ENCODE peak calls at places on chromosome X, in four cellular contexts. One of them, this sample, is unnamed.

GRCh38 chrX:101291204-101291603 is at the start of gene TAF7L:
- DNase-seq in IMR-90: no peak
- DNase-seq in H9: peak
- DNase-seq in H1: no peak
- DNase-seq in this sample: no peak

GRCh38 chrX:130082244-130083106 is 27.8 kb downstream of the ELF4 start:
- DNase-seq in IMR-90: no peak
- DNase-seq in H9: no peak
- DNase-seq in H1: no peak
- DNase-seq in this sample: no peak

GRCh38 chrX:103356023-103356798 is at the start of gene TCEAL9:
- DNase-seq in IMR-90: peak
- DNase-seq in H9: peak
- DNase-seq in H1: no peak
- DNase-seq in this sample: peak

GRCh38 chrX:136608295-136608933 is 39.5 kb upstream of the CD40LG start:
- DNase-seq in H9: peak
- DNase-seq in H1: peak
- DNase-seq in IMR-90: no peak
- DNase-seq in this sample: peak

GRCh38 chrX:151780621-151781020 is 46.1 kb downstream of the CNGA2 start:
- DNase-seq in H9: no peak
- DNase-seq in H1: no peak
- DNase-seq in IMR-90: no peak
- DNase-seq in this sample: no peak

GRCh38 chrX:104113237-104113965 is 1.1 kb downstream of the ZCCHC18 start:
- DNase-seq in H1: peak
- DNase-seq in IMR-90: peak
- DNase-seq in H9: peak
- DNase-seq in this sample: peak

GRCh38 chrX:38973327-38973726 is 172.1 kb downstream of the MID1IP1 start:
- DNase-seq in H1: no peak
- DNase-seq in H9: no peak
- DNase-seq in IMR-90: peak
- DNase-seq in this sample: peak

GRCh38 chrX:72526534-72527508 is 45.8 kb downstream of the HDAC8 start:
- DNase-seq in IMR-90: peak
- DNase-seq in H1: no peak
- DNase-seq in H9: no peak
- DNase-seq in this sample: no peak

GRCh38 chrX:101394372-101394771 is 3.6 kb downstream of the RPL36A start:
- DNase-seq in IMR-90: no peak
- DNase-seq in H1: no peak
- DNase-seq in H9: no peak
- DNase-seq in this sample: no peak

GRCh38 chrX:130746709-130747347 is 156.2 kb downstream of the ENOX2 start:
- DNase-seq in H9: no peak
- DNase-seq in H1: no peak
- DNase-seq in IMR-90: peak
- DNase-seq in this sample: no peak

GRCh38 chrX:123738378-123738955 is 5.6 kb upstream of the THOC2 start:
- DNase-seq in H1: no peak
- DNase-seq in H9: no peak
- DNase-seq in IMR-90: no peak
- DNase-seq in this sample: no peak

DNA sequence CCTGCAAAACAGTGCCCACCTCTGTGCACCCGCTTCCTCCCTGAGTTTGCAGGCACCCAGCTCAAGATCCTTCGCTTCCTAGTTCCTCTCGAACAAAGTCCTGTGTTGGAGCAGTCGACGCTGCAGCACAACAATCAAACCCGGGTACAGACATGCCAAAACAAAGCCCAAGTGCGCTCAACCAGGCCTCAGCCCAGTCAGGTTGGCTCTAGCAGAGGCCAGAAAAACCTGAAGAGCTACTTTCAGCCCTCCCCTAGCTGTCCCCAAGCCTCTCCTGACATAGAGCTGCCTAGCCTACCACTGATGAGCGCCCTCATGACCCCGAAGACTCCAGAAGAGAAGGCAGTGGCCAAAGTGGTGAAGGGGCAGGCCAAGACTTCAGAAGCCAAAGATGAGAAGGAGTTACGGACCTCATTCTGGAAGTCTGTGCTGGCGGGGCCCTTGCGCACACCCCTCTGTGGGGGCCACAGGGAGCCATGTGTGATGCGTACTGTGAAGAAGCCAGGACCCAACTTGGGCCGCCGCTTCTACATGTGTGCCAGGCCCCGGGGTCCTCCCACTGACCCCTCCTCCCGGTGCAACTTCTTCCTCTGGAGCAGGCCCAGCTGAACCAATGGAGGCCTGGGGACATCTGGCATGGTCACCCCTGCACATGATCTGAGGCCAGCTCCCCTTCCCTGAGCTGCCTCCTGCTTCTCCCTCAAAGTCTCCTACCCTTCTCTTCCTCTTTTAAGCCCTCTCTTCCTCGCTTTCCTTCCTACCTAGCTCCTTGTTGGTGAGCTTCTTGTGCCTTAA is 6.9 kb downstream of the APEX2 start:
- DNase-seq in IMR-90: no peak
- DNase-seq in H9: no peak
- DNase-seq in H1: no peak
- DNase-seq in this sample: no peak
- H3K4ac ChIP-seq in IMR-90: no peak
- H3K4ac ChIP-seq in H9: no peak
- H3K4ac ChIP-seq in H1: no peak
- H3K4ac ChIP-seq in this sample: no peak

DNA sequence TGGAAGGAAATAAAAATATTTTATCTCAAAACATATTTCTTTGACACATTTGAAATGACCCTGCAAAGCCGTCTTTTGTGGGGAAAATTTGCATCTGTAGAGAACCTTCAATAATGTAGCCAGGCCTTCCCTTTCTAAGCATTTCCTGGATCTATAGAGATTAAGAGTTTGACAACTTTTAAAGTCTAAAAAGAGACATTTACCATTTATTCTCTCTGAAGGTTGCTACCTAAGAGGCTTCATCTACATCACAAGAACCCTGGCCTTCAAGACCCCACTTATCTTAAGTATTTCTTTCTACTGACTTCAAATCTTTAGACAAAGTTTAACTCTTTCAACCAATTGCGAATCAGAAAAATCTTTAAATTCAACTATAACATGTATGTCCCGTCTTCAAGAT is 1639.8 kb downstream of the RPA4 start:
- DNase-seq in H1: no peak
- DNase-seq in IMR-90: no peak
- DNase-seq in H9: no peak
- DNase-seq in this sample: no peak
- H3K4me2 ChIP-seq in H1: peak
- H3K4me2 ChIP-seq in IMR-90: no peak
- H3K4me2 ChIP-seq in H9: peak
- H3K4me2 ChIP-seq in this sample: no peak

GRCh38 chrX:5957506-5957905 is 271.2 kb downstream of the NLGN4X start:
- DNase-seq in H1: no peak
- DNase-seq in H9: no peak
- DNase-seq in IMR-90: no peak
- DNase-seq in this sample: no peak

GRCh38 chrX:5958523-5958922 is 270.1 kb downstream of the NLGN4X start:
- DNase-seq in IMR-90: no peak
- DNase-seq in H9: no peak
- DNase-seq in H1: no peak
- DNase-seq in this sample: no peak

DNA sequence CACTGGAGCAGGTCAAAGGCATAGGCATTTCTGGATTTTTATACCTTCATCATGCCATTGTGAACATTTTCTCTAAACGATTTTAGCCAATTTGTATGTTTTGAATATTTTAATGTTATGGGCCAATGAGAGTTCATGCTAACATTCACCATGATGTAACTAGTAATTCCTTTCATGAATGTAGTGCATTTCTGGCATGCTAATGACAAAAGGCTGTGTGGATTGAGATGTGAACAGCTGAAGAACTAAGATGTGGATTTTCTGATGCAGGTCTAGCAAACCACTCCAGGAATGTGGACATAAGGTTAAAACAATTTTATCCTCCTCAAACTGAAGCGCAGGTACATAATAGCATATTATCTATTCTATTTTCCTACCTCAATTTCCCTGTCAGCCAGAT is 269.4 kb downstream of the NLGN4X start:
- DNase-seq in H1: no peak
- DNase-seq in IMR-90: no peak
- DNase-seq in H9: no peak
- DNase-seq in this sample: no peak
- H3K4ac ChIP-seq in H1: no peak
- H3K4ac ChIP-seq in IMR-90: no peak
- H3K4ac ChIP-seq in H9: no peak
- H3K4ac ChIP-seq in this sample: no peak

GRCh38 chrX:9278475-9279270 is 186.2 kb upstream of the TBL1X start:
- DNase-seq in IMR-90: peak
- DNase-seq in H9: no peak
- DNase-seq in H1: no peak
- DNase-seq in this sample: no peak
- H3K4me2 ChIP-seq in IMR-90: peak
- H3K4me2 ChIP-seq in H9: no peak
- H3K4me2 ChIP-seq in H1: no peak
- H3K4me2 ChIP-seq in this sample: no peak

GRCh38 chrX:44973420-44973932 is 100.5 kb downstream of the KDM6A start:
- DNase-seq in H9: no peak
- DNase-seq in H1: no peak
- DNase-seq in IMR-90: no peak
- DNase-seq in this sample: no peak

GRCh38 chrX:44974462-44974861 is 101.5 kb downstream of the KDM6A start:
- DNase-seq in H9: no peak
- DNase-seq in IMR-90: peak
- DNase-seq in H1: no peak
- DNase-seq in this sample: no peak

GRCh38 chrX:44970709-44971108 is 97.7 kb downstream of the KDM6A start:
- DNase-seq in H1: no peak
- DNase-seq in IMR-90: no peak
- DNase-seq in H9: no peak
- DNase-seq in this sample: no peak

GRCh38 chrX:44972132-44972531 is 99.1 kb downstream of the KDM6A start:
- DNase-seq in H1: no peak
- DNase-seq in H9: no peak
- DNase-seq in IMR-90: no peak
- DNase-seq in this sample: no peak

GRCh38 chrX:44971674-44972073 is 98.7 kb downstream of the KDM6A start:
- DNase-seq in H9: no peak
- DNase-seq in H1: no peak
- DNase-seq in IMR-90: no peak
- DNase-seq in this sample: no peak
- H3K4ac ChIP-seq in H9: no peak
- H3K4ac ChIP-seq in H1: no peak
- H3K4ac ChIP-seq in IMR-90: no peak
- H3K4ac ChIP-seq in this sample: no peak

GRCh38 chrX:110268875-110269274 is 49.0 kb downstream of the AMMECR1 start:
- DNase-seq in IMR-90: no peak
- DNase-seq in H9: no peak
- DNase-seq in H1: no peak
- DNase-seq in this sample: no peak
- H3K4me2 ChIP-seq in IMR-90: no peak
- H3K4me2 ChIP-seq in H9: no peak
- H3K4me2 ChIP-seq in H1: no peak
- H3K4me2 ChIP-seq in this sample: no peak

GRCh38 chrX:96480081-96480480 is 204.6 kb upstream of the DIAPH2 start:
- DNase-seq in H1: no peak
- DNase-seq in H9: no peak
- DNase-seq in IMR-90: peak
- DNase-seq in this sample: no peak

GRCh38 chrX:96483642-96484160 is 200.9 kb upstream of the DIAPH2 start:
- DNase-seq in H1: no peak
- DNase-seq in H9: no peak
- DNase-seq in IMR-90: no peak
- DNase-seq in this sample: no peak

GRCh38 chrX:96481831-96482230 is 202.8 kb upstream of the DIAPH2 start:
- DNase-seq in H1: no peak
- DNase-seq in H9: no peak
- DNase-seq in IMR-90: no peak
- DNase-seq in this sample: no peak
- H3K4ac ChIP-seq in H1: no peak
- H3K4ac ChIP-seq in H9: no peak
- H3K4ac ChIP-seq in IMR-90: no peak
- H3K4ac ChIP-seq in this sample: no peak

GRCh38 chrX:154043003-154043402 is 23.3 kb upstream of the IRAK1 start:
- DNase-seq in IMR-90: peak
- DNase-seq in H9: no peak
- DNase-seq in H1: no peak
- DNase-seq in this sample: no peak
- H3K4me2 ChIP-seq in IMR-90: no peak
- H3K4me2 ChIP-seq in H9: no peak
- H3K4me2 ChIP-seq in H1: no peak
- H3K4me2 ChIP-seq in this sample: no peak

This sample was measured in mesendoderm.